ENCODE peak calls at places on chromosomes 13 and 19, in seven cellular contexts. One of them, this sample, is unnamed.

GRCh38 chr13:45490068-45490467 is 25.3 kb downstream of the COG3 start:
- DNase-seq in GF-D8: no peak
- DNase-seq in neural progenitor cell: no peak
- DNase-seq in NCI-H446 treated with DMSO at 0.1 percent for 48 hours: no peak
- DNase-seq in EH: no peak
- DNase-seq in WTC11: no peak
- DNase-seq in mesendoderm: peak; percentile 37
- DNase-seq in this sample: peak; percentile 29

GRCh38 chr13:23411706-23412105 is 21.8 kb downstream of the SACS start:
- DNase-seq in EH: no peak
- DNase-seq in mesendoderm: no peak
- DNase-seq in NCI-H446 treated with DMSO at 0.1 percent for 48 hours: no peak
- DNase-seq in GF-D8: no peak
- DNase-seq in neural progenitor cell: no peak
- DNase-seq in WTC11: no peak
- DNase-seq in this sample: no peak

GRCh38 chr19:7355151-7355845 is 6.6 kb downstream of the ARHGEF18 start:
- DNase-seq in WTC11: no peak
- DNase-seq in mesendoderm: no peak
- DNase-seq in NCI-H446 treated with DMSO at 0.1 percent for 48 hours: no peak
- DNase-seq in GF-D8: no peak
- DNase-seq in neural progenitor cell: no peak
- DNase-seq in EH: peak; percentile 60
- DNase-seq in this sample: no peak

GRCh38 chr19:50728084-50728737 is 5.0 kb downstream of the CLEC11A start:
- DNase-seq in neural progenitor cell: peak; percentile 95
- DNase-seq in mesendoderm: peak; percentile 97
- DNase-seq in NCI-H446 treated with DMSO at 0.1 percent for 48 hours: no peak
- DNase-seq in WTC11: peak; percentile 99
- DNase-seq in EH: peak; percentile 76
- DNase-seq in GF-D8: peak; percentile 96
- DNase-seq in this sample: peak; percentile 97

GRCh38 chr13:102555914-102556553 is 40.8 kb upstream of the TPP2 start:
- DNase-seq in WTC11: no peak
- DNase-seq in NCI-H446 treated with DMSO at 0.1 percent for 48 hours: peak; percentile 23
- DNase-seq in GF-D8: peak; percentile 18
- DNase-seq in EH: peak; percentile 49
- DNase-seq in mesendoderm: peak; percentile 53
- DNase-seq in neural progenitor cell: peak; percentile 39
- DNase-seq in this sample: peak; percentile 65

GRCh38 chr13:36673838-36674326 is at the start of gene SERTM1:
- DNase-seq in neural progenitor cell: peak; percentile 94
- DNase-seq in WTC11: peak; percentile 82
- DNase-seq in GF-D8: no peak
- DNase-seq in mesendoderm: peak; percentile 77
- DNase-seq in NCI-H446 treated with DMSO at 0.1 percent for 48 hours: no peak
- DNase-seq in EH: no peak
- DNase-seq in this sample: no peak

GRCh38 chr13:30934381-30934780 is 1.9 kb downstream of the TEX26 start:
- DNase-seq in neural progenitor cell: peak; percentile 48
- DNase-seq in EH: no peak
- DNase-seq in GF-D8: no peak
- DNase-seq in WTC11: peak; percentile 35
- DNase-seq in NCI-H446 treated with DMSO at 0.1 percent for 48 hours: no peak
- DNase-seq in mesendoderm: peak; percentile 79
- DNase-seq in this sample: no peak

GRCh38 chr13:21677075-21677628 is 6.3 kb downstream of the FGF9 start:
- DNase-seq in WTC11: no peak
- DNase-seq in GF-D8: no peak
- DNase-seq in mesendoderm: no peak
- DNase-seq in neural progenitor cell: no peak
- DNase-seq in EH: no peak
- DNase-seq in NCI-H446 treated with DMSO at 0.1 percent for 48 hours: no peak
- DNase-seq in this sample: no peak

GRCh38 chr13:36750046-36750445 is 69.0 kb upstream of the RFXAP start:
- DNase-seq in neural progenitor cell: no peak
- DNase-seq in EH: no peak
- DNase-seq in mesendoderm: no peak
- DNase-seq in GF-D8: no peak
- DNase-seq in WTC11: no peak
- DNase-seq in NCI-H446 treated with DMSO at 0.1 percent for 48 hours: no peak
- DNase-seq in this sample: no peak

GRCh38 chr13:99986751-99987150 is 5.2 kb downstream of the ZIC2 start:
- DNase-seq in neural progenitor cell: peak; percentile 53
- DNase-seq in mesendoderm: peak; percentile 56
- DNase-seq in WTC11: no peak
- DNase-seq in GF-D8: no peak
- DNase-seq in EH: no peak
- DNase-seq in NCI-H446 treated with DMSO at 0.1 percent for 48 hours: peak; percentile 48
- DNase-seq in this sample: no peak

GRCh38 chr13:106089251-106089940 is 446.1 kb downstream of the EFNB2 start:
- DNase-seq in neural progenitor cell: no peak
- DNase-seq in NCI-H446 treated with DMSO at 0.1 percent for 48 hours: peak; percentile 67
- DNase-seq in mesendoderm: no peak
- DNase-seq in GF-D8: no peak
- DNase-seq in WTC11: no peak
- DNase-seq in EH: no peak
- DNase-seq in this sample: no peak